ENCODE peak calls at places on chromosomes 12 and 14, in ten cellular contexts. One of them, this sample, is unnamed.

GRCh38 chr14:105486974-105487448 is 325 bp downstream of the CRIP1 start:
- DNase-seq in CD4-positive, alpha-beta T cell: peak
- DNase-seq in right atrium auricular region: peak
- DNase-seq in omental fat pad: no peak
- DNase-seq in HFF-Myc: no peak
- DNase-seq in tibial nerve: peak
- DNase-seq in RWPE1: no peak
- DNase-seq in osteocyte: no peak
- DNase-seq in HFFc6: no peak
- DNase-seq in GM13977: no peak
- DNase-seq in this sample: no peak

GRCh38 chr12:114685869-114686268 is 1.9 kb upstream of the TBX3 start:
- DNase-seq in omental fat pad: no peak
- DNase-seq in osteocyte: no peak
- DNase-seq in HFFc6: peak
- DNase-seq in HFF-Myc: no peak
- DNase-seq in tibial nerve: no peak
- DNase-seq in right atrium auricular region: no peak
- DNase-seq in CD4-positive, alpha-beta T cell: no peak
- DNase-seq in RWPE1: no peak
- DNase-seq in GM13977: no peak
- DNase-seq in this sample: no peak

GRCh38 chr14:64082837-64083236 is 211.3 kb downstream of the ESR2 start:
- DNase-seq in osteocyte: no peak
- DNase-seq in omental fat pad: no peak
- DNase-seq in tibial nerve: peak
- DNase-seq in CD4-positive, alpha-beta T cell: no peak
- DNase-seq in RWPE1: no peak
- DNase-seq in GM13977: no peak
- DNase-seq in HFF-Myc: no peak
- DNase-seq in HFFc6: no peak
- DNase-seq in right atrium auricular region: no peak
- DNase-seq in this sample: no peak

GRCh38 chr14:93318927-93319326 is 13.9 kb downstream of the BTBD7 start:
- DNase-seq in GM13977: no peak
- DNase-seq in osteocyte: no peak
- DNase-seq in right atrium auricular region: no peak
- DNase-seq in RWPE1: no peak
- DNase-seq in HFFc6: peak
- DNase-seq in tibial nerve: no peak
- DNase-seq in CD4-positive, alpha-beta T cell: no peak
- DNase-seq in HFF-Myc: no peak
- DNase-seq in omental fat pad: no peak
- DNase-seq in this sample: no peak

GRCh38 chr14:77531071-77531470 is 32.5 kb upstream of the ISM2 start:
- DNase-seq in osteocyte: no peak
- DNase-seq in HFFc6: no peak
- DNase-seq in CD4-positive, alpha-beta T cell: no peak
- DNase-seq in RWPE1: no peak
- DNase-seq in tibial nerve: no peak
- DNase-seq in GM13977: no peak
- DNase-seq in HFF-Myc: no peak
- DNase-seq in omental fat pad: no peak
- DNase-seq in right atrium auricular region: no peak
- DNase-seq in this sample: no peak

GRCh38 chr14:84247693-84248092 is 1282.3 kb upstream of the FLRT2 start:
- DNase-seq in CD4-positive, alpha-beta T cell: no peak
- DNase-seq in osteocyte: no peak
- DNase-seq in tibial nerve: no peak
- DNase-seq in RWPE1: no peak
- DNase-seq in right atrium auricular region: no peak
- DNase-seq in HFF-Myc: no peak
- DNase-seq in HFFc6: no peak
- DNase-seq in omental fat pad: no peak
- DNase-seq in GM13977: no peak
- DNase-seq in this sample: no peak

GRCh38 chr14:103195828-103196615 is 72.8 kb downstream of the TNFAIP2 start:
- DNase-seq in tibial nerve: no peak
- DNase-seq in RWPE1: no peak
- DNase-seq in HFFc6: no peak
- DNase-seq in right atrium auricular region: no peak
- DNase-seq in omental fat pad: no peak
- DNase-seq in osteocyte: no peak
- DNase-seq in GM13977: no peak
- DNase-seq in CD4-positive, alpha-beta T cell: no peak
- DNase-seq in HFF-Myc: no peak
- DNase-seq in this sample: no peak

GRCh38 chr12:18690653-18691052 is 47.2 kb downstream of the PLCZ1 start:
- DNase-seq in CD4-positive, alpha-beta T cell: no peak
- DNase-seq in right atrium auricular region: no peak
- DNase-seq in RWPE1: peak
- DNase-seq in tibial nerve: no peak
- DNase-seq in GM13977: no peak
- DNase-seq in HFFc6: peak
- DNase-seq in omental fat pad: no peak
- DNase-seq in HFF-Myc: peak
- DNase-seq in osteocyte: no peak
- DNase-seq in this sample: peak

GRCh38 chr14:51972566-51972965 is 16.8 kb upstream of the RTRAF start:
- DNase-seq in osteocyte: no peak
- DNase-seq in CD4-positive, alpha-beta T cell: no peak
- DNase-seq in right atrium auricular region: no peak
- DNase-seq in tibial nerve: no peak
- DNase-seq in RWPE1: no peak
- DNase-seq in omental fat pad: no peak
- DNase-seq in HFFc6: no peak
- DNase-seq in HFF-Myc: no peak
- DNase-seq in GM13977: no peak
- DNase-seq in this sample: no peak

GRCh38 chr14:65788876-65789859 is 376.6 kb downstream of the FUT8 start:
- DNase-seq in osteocyte: no peak
- DNase-seq in HFF-Myc: no peak
- DNase-seq in HFFc6: no peak
- DNase-seq in GM13977: no peak
- DNase-seq in CD4-positive, alpha-beta T cell: no peak
- DNase-seq in tibial nerve: no peak
- DNase-seq in right atrium auricular region: no peak
- DNase-seq in omental fat pad: no peak
- DNase-seq in RWPE1: no peak
- DNase-seq in this sample: no peak

GRCh38 chr14:105945891-105946290 is 419.5 kb downstream of the TMEM121 start:
- DNase-seq in RWPE1: no peak
- DNase-seq in osteocyte: no peak
- DNase-seq in GM13977: no peak
- DNase-seq in omental fat pad: no peak
- DNase-seq in HFFc6: no peak
- DNase-seq in right atrium auricular region: peak
- DNase-seq in HFF-Myc: no peak
- DNase-seq in CD4-positive, alpha-beta T cell: no peak
- DNase-seq in tibial nerve: no peak
- DNase-seq in this sample: no peak

DNA sequence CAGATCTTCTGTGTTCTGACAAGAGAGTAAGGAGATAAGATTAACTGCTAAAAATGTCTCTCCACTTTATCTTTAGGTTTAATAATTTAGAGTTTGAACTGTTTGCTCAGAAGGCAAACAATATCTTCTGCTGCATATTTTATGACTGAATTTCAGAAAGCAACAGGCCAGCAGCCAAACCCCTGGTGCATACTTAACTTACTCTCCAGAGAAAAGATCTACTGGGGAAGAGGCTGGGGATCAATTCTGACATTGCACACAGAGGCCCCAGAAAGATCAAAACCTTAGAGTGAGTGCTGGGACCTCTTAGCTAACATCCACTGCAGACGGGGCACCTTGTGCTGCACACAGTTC is 518.2 kb downstream of the TMEM132D start:
- DNase-seq in tibial nerve: no peak
- DNase-seq in CD4-positive, alpha-beta T cell: no peak
- DNase-seq in RWPE1: no peak
- DNase-seq in GM13977: no peak
- DNase-seq in HFF-Myc: no peak
- DNase-seq in right atrium auricular region: no peak
- DNase-seq in osteocyte: no peak
- DNase-seq in omental fat pad: no peak
- DNase-seq in HFFc6: no peak
- DNase-seq in this sample: no peak
- TF ChIP-seq CTCF in tibial nerve: no peak
- TF ChIP-seq CTCF in CD4-positive, alpha-beta T cell: no peak
- TF ChIP-seq CTCF in RWPE1: no peak
- TF ChIP-seq CTCF in GM13977: no peak
- TF ChIP-seq CTCF in HFF-Myc: no peak
- TF ChIP-seq CTCF in right atrium auricular region: no peak
- TF ChIP-seq CTCF in osteocyte: no peak
- TF ChIP-seq CTCF in omental fat pad: no peak
- TF ChIP-seq CTCF in HFFc6: no peak
- TF ChIP-seq CTCF in this sample: no peak

DNA sequence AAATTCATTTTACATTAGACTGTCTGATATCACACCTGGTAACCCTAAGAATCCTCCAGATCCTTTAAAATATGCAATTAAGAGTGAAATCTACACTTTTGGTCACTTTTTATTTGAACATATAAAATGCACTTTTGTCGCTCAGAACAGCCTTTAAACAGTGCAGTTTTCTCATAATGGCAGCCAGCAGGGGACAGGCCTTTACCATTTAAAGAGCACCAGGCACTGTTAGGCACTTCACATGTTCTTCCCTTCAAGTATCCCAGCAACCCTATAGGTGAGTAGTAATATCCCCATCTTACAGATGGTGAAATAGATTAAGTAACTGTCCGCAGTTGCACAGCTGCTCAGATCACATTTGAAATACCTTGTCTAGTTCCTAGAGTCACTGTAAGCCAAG is 11.3 kb upstream of the SAMD4A start:
- DNase-seq in right atrium auricular region: no peak
- DNase-seq in HFF-Myc: no peak
- DNase-seq in omental fat pad: no peak
- DNase-seq in tibial nerve: no peak
- DNase-seq in GM13977: no peak
- DNase-seq in CD4-positive, alpha-beta T cell: no peak
- DNase-seq in RWPE1: no peak
- DNase-seq in osteocyte: no peak
- DNase-seq in HFFc6: no peak
- DNase-seq in this sample: no peak
- TF ChIP-seq CTCF in right atrium auricular region: no peak
- TF ChIP-seq CTCF in HFF-Myc: peak
- TF ChIP-seq CTCF in omental fat pad: no peak
- TF ChIP-seq CTCF in tibial nerve: no peak
- TF ChIP-seq CTCF in GM13977: no peak
- TF ChIP-seq CTCF in CD4-positive, alpha-beta T cell: no peak
- TF ChIP-seq CTCF in RWPE1: no peak
- TF ChIP-seq CTCF in osteocyte: peak
- TF ChIP-seq CTCF in HFFc6: no peak
- TF ChIP-seq CTCF in this sample: peak

GRCh38 chr12:29086325-29087271 is 62.5 kb upstream of the FAR2 start:
- DNase-seq in RWPE1: no peak
- DNase-seq in GM13977: no peak
- DNase-seq in right atrium auricular region: no peak
- DNase-seq in tibial nerve: no peak
- DNase-seq in osteocyte: no peak
- DNase-seq in CD4-positive, alpha-beta T cell: no peak
- DNase-seq in omental fat pad: no peak
- DNase-seq in HFFc6: no peak
- DNase-seq in HFF-Myc: no peak
- DNase-seq in this sample: no peak

DNA sequence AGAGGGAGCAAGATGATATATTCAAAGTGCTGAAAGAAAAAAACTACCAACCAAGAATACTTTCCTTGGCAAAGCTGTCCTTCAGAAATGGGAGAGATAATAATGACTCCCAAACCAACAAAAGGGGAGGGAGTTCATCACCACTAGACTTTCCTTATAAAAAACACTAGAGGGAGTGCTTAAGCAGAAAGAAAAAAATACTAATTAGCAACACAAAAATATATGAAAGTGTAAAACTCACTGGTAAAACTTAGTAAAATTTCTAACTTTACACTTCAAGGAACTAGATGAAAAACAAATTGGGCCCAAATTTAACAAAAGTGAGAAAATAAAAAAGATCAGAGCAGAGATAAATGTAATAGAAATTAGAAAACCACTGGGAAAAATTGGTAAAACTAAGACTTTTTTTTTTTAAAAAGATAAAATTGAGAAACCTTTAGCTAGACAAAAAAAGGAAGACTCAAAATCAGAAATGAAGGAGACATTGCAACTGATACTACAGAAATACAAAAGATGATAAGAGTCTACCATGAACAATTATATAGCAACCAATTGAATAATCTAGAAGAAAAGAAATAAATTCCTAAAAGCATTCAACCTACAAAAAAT is 60.4 kb upstream of the FAR2 start:
- DNase-seq in tibial nerve: no peak
- DNase-seq in omental fat pad: no peak
- DNase-seq in HFFc6: no peak
- DNase-seq in RWPE1: peak
- DNase-seq in right atrium auricular region: no peak
- DNase-seq in osteocyte: no peak
- DNase-seq in CD4-positive, alpha-beta T cell: no peak
- DNase-seq in GM13977: peak
- DNase-seq in HFF-Myc: peak
- DNase-seq in this sample: no peak
- TF ChIP-seq CTCF in tibial nerve: no peak
- TF ChIP-seq CTCF in omental fat pad: no peak
- TF ChIP-seq CTCF in HFFc6: peak
- TF ChIP-seq CTCF in RWPE1: peak
- TF ChIP-seq CTCF in right atrium auricular region: peak
- TF ChIP-seq CTCF in osteocyte: peak
- TF ChIP-seq CTCF in CD4-positive, alpha-beta T cell: peak
- TF ChIP-seq CTCF in GM13977: peak
- TF ChIP-seq CTCF in HFF-Myc: peak
- TF ChIP-seq CTCF in this sample: peak

GRCh38 chr14:97408503-97408902 is 611.3 kb downstream of the VRK1 start:
- DNase-seq in CD4-positive, alpha-beta T cell: no peak
- DNase-seq in omental fat pad: no peak
- DNase-seq in HFF-Myc: no peak
- DNase-seq in right atrium auricular region: no peak
- DNase-seq in HFFc6: no peak
- DNase-seq in RWPE1: no peak
- DNase-seq in GM13977: no peak
- DNase-seq in osteocyte: no peak
- DNase-seq in tibial nerve: no peak
- DNase-seq in this sample: no peak

GRCh38 chr14:97412933-97413574 is 615.9 kb downstream of the VRK1 start:
- DNase-seq in GM13977: no peak
- DNase-seq in right atrium auricular region: no peak
- DNase-seq in osteocyte: no peak
- DNase-seq in RWPE1: no peak
- DNase-seq in HFF-Myc: no peak
- DNase-seq in omental fat pad: no peak
- DNase-seq in HFFc6: no peak
- DNase-seq in tibial nerve: no peak
- DNase-seq in CD4-positive, alpha-beta T cell: no peak
- DNase-seq in this sample: no peak

GRCh38 chr14:97408937-97409860 is 612.0 kb downstream of the VRK1 start:
- DNase-seq in HFF-Myc: no peak
- DNase-seq in osteocyte: no peak
- DNase-seq in RWPE1: no peak
- DNase-seq in HFFc6: no peak
- DNase-seq in right atrium auricular region: no peak
- DNase-seq in GM13977: no peak
- DNase-seq in omental fat pad: no peak
- DNase-seq in CD4-positive, alpha-beta T cell: no peak
- DNase-seq in tibial nerve: no peak
- DNase-seq in this sample: no peak

GRCh38 chr14:97411938-97412612 is 614.9 kb downstream of the VRK1 start:
- DNase-seq in CD4-positive, alpha-beta T cell: no peak
- DNase-seq in osteocyte: no peak
- DNase-seq in HFF-Myc: no peak
- DNase-seq in GM13977: no peak
- DNase-seq in RWPE1: no peak
- DNase-seq in tibial nerve: no peak
- DNase-seq in right atrium auricular region: no peak
- DNase-seq in HFFc6: no peak
- DNase-seq in omental fat pad: no peak
- DNase-seq in this sample: no peak

GRCh38 chr14:97410667-97411286 is 613.6 kb downstream of the VRK1 start:
- DNase-seq in omental fat pad: no peak
- DNase-seq in CD4-positive, alpha-beta T cell: no peak
- DNase-seq in GM13977: no peak
- DNase-seq in tibial nerve: no peak
- DNase-seq in HFF-Myc: no peak
- DNase-seq in osteocyte: no peak
- DNase-seq in right atrium auricular region: no peak
- DNase-seq in RWPE1: no peak
- DNase-seq in HFFc6: no peak
- DNase-seq in this sample: no peak
- TF ChIP-seq CTCF in omental fat pad: no peak
- TF ChIP-seq CTCF in CD4-positive, alpha-beta T cell: peak
- TF ChIP-seq CTCF in GM13977: no peak
- TF ChIP-seq CTCF in tibial nerve: no peak
- TF ChIP-seq CTCF in HFF-Myc: no peak
- TF ChIP-seq CTCF in osteocyte: no peak
- TF ChIP-seq CTCF in right atrium auricular region: no peak
- TF ChIP-seq CTCF in RWPE1: no peak
- TF ChIP-seq CTCF in HFFc6: no peak
- TF ChIP-seq CTCF in this sample: no peak

This sample was measured in AG09309.